ENCODE peak calls at places on chromosome 14, in seven cellular contexts. C is stimulated activated naive CD8-positive, alpha-beta T cell treated with anti-CD3 and anti-CD28 coated beads, Interleukin-15, Interleukin-2, amounts not matched to agents 100 U/mL and 50 U/mL, for 24 hours; W is AG08396; L is activated gamma-delta T cell treated with anti-CD3 and anti-CD28 coated beads, Interleukin-2, amount 50 U/mL, for 16 hours; B is AG04450; X is hepatic stellate cell; Y is NCI-H2029. H is an unnamed sample.

GRCh38 chr14:54102051-54102456 is 145.4 kb upstream of the BMP4 start:
- DNase-seq in C (no peak), W (no peak), L (no peak), B (no peak), X (no peak), Y (no peak), H (no peak)

GRCh38 chr14:101197595-101198397 is 294.3 kb upstream of the RTL1 start:
- DNase-seq in C (no peak), W (no peak), L (no peak), B (no peak), X (no peak), Y (no peak), H (no peak)

GRCh38 chr14:99230271-99231141 is 41.5 kb downstream of the BCL11B start:
- DNase-seq in C (peak), W (no peak), L (peak), B (no peak), X (no peak), Y (no peak), H (peak)

GRCh38 chr14:91108941-91109611 is 4.8 kb upstream of the DGLUCY start:
- DNase-seq in C (no peak), W (no peak), L (no peak), B (no peak), X (peak), Y (no peak), H (no peak)

GRCh38 chr14:93078830-93079229 is 36.9 kb downstream of the ITPK1 start:
- DNase-seq in C (no peak), W (no peak), L (no peak), B (no peak), X (no peak), Y (no peak), H (no peak)

GRCh38 chr14:77111021-77111420 is 13.0 kb downstream of the CIPC start:
- DNase-seq in C (no peak), W (no peak), L (no peak), B (no peak), X (no peak), Y (no peak), H (no peak)

GRCh38 chr14:95440951-95441350 is 75.5 kb downstream of the SYNE3 start:
- DNase-seq in C (no peak), W (peak), L (no peak), B (no peak), X (no peak), Y (no peak), H (no peak)

GRCh38 chr14:50943261-50943942 is 881 bp downstream of the PYGL start:
- DNase-seq in C (peak), W (peak), L (no peak), B (no peak), X (no peak), Y (no peak), H (no peak)

GRCh38 chr14:102223682-102224081 is 81.3 kb downstream of the MOK start:
- DNase-seq in C (no peak), W (no peak), L (no peak), B (no peak), X (no peak), Y (no peak), H (no peak)

GRCh38 chr14:80491131-80491530 is 279.8 kb upstream of the DIO2 start:
- DNase-seq in C (no peak), W (peak), L (no peak), B (no peak), X (no peak), Y (no peak), H (no peak)

GRCh38 chr14:71574976-71575375 is 357.3 kb upstream of the RGS6 start:
- DNase-seq in C (no peak), W (peak), L (no peak), B (peak), X (peak), Y (no peak), H (no peak)

GRCh38 chr14:68703093-68703492 is 89.8 kb downstream of the ZFP36L1 start:
- DNase-seq in C (peak), W (peak), L (no peak), B (no peak), X (peak), Y (no peak), H (no peak)

GRCh38 chr14:87260460-87260859 is 732.5 kb downstream of the GALC start:
- DNase-seq in C (no peak), W (no peak), L (no peak), B (no peak), X (no peak), Y (no peak), H (no peak)

GRCh38 chr14:74638066-74638465 is 26.0 kb upstream of the LTBP2 start:
- DNase-seq in C (no peak), W (no peak), L (no peak), B (no peak), X (no peak), Y (no peak), H (no peak)

GRCh38 chr14:55446127-55446736 is 5.8 kb upstream of the TBPL2 start:
- DNase-seq in C (peak), W (peak), L (peak), B (peak), X (peak), Y (peak), H (peak)

GRCh38 chr14:80278293-80279037 is 67.2 kb upstream of the DIO2 start:
- DNase-seq in C (no peak), W (peak), L (no peak), B (no peak), X (peak), Y (no peak), H (no peak)

GRCh38 chr14:105073720-105074600 is 8.7 kb upstream of the GPR132 start:
- DNase-seq in C (no peak), W (no peak), L (no peak), B (no peak), X (no peak), Y (no peak), H (no peak)

GRCh38 chr14:73785336-73785833 is 66.2 kb upstream of the PTGR2 start:
- DNase-seq in C (no peak), W (no peak), L (no peak), B (peak), X (peak), Y (no peak), H (no peak)

GRCh38 chr14:97760050-97760449 is 962.9 kb downstream of the VRK1 start:
- DNase-seq in C (no peak), W (no peak), L (no peak), B (no peak), X (no peak), Y (no peak), H (no peak)

GRCh38 chr14:93901813-93902212 is 25.3 kb upstream of the FAM181A start:
- DNase-seq in C (no peak), W (no peak), L (no peak), B (no peak), X (no peak), Y (no peak), H (no peak)

GRCh38 chr14:105066285-105067071 is 1.2 kb upstream of the GPR132 start:
- DNase-seq in C (peak), W (no peak), L (no peak), B (no peak), X (no peak), Y (no peak), H (no peak)

GRCh38 chr14:50772361-50772760 is 58.6 kb downstream of the NIN start:
- DNase-seq in C (no peak), W (peak), L (no peak), B (no peak), X (no peak), Y (no peak), H (no peak)